ENCODE peak calls at places on chromosomes 3 and 15, in six cellular contexts. One of them, this sample, is unnamed.

GRCh38 chr3:170762081-170762480 is 107.9 kb downstream of the RPL22L1 start:
- DNase-seq in AG20443: no peak
- DNase-seq in AG09309: no peak
- DNase-seq in GM23248: peak; percentile 10
- DNase-seq in stimulated activated CD4-positive, alpha-beta T cell treated with anti-CD3 and anti-CD28 coated beads, Interleukin-2, amount 100 ng/mL, for 48 hours: no peak
- DNase-seq in HT-29: no peak
- DNase-seq in this sample: no peak

GRCh38 chr3:52527039-52527731 is 6.5 kb downstream of the NT5DC2 start:
- DNase-seq in AG09309: no peak
- DNase-seq in stimulated activated CD4-positive, alpha-beta T cell treated with anti-CD3 and anti-CD28 coated beads, Interleukin-2, amount 100 ng/mL, for 48 hours: no peak
- DNase-seq in AG20443: no peak
- DNase-seq in HT-29: no peak
- DNase-seq in GM23248: no peak
- DNase-seq in this sample: no peak

GRCh38 chr3:141878326-141878725 is 1.9 kb downstream of the ATP1B3 start:
- DNase-seq in AG20443: no peak
- DNase-seq in stimulated activated CD4-positive, alpha-beta T cell treated with anti-CD3 and anti-CD28 coated beads, Interleukin-2, amount 100 ng/mL, for 48 hours: no peak
- DNase-seq in GM23248: no peak
- DNase-seq in AG09309: no peak
- DNase-seq in HT-29: no peak
- DNase-seq in this sample: no peak

GRCh38 chr15:63587527-63587926 is 9.7 kb upstream of the FBXL22 start:
- DNase-seq in GM23248: peak; percentile 34
- DNase-seq in HT-29: no peak
- DNase-seq in stimulated activated CD4-positive, alpha-beta T cell treated with anti-CD3 and anti-CD28 coated beads, Interleukin-2, amount 100 ng/mL, for 48 hours: no peak
- DNase-seq in AG20443: no peak
- DNase-seq in AG09309: no peak
- DNase-seq in this sample: no peak

GRCh38 chr15:90564109-90564508 is 34.4 kb downstream of the CRTC3 start:
- DNase-seq in HT-29: no peak
- DNase-seq in GM23248: no peak
- DNase-seq in AG20443: no peak
- DNase-seq in AG09309: no peak
- DNase-seq in stimulated activated CD4-positive, alpha-beta T cell treated with anti-CD3 and anti-CD28 coated beads, Interleukin-2, amount 100 ng/mL, for 48 hours: no peak
- DNase-seq in this sample: no peak

GRCh38 chr3:183698760-183699159 is 1.2 kb downstream of the YEATS2 start:
- DNase-seq in stimulated activated CD4-positive, alpha-beta T cell treated with anti-CD3 and anti-CD28 coated beads, Interleukin-2, amount 100 ng/mL, for 48 hours: no peak
- DNase-seq in HT-29: peak; percentile 33
- DNase-seq in GM23248: peak; percentile 59
- DNase-seq in AG09309: no peak
- DNase-seq in AG20443: peak; percentile 33
- DNase-seq in this sample: peak; percentile 29

GRCh38 chr3:47588053-47588452 is 9.4 kb upstream of the CSPG5 start:
- DNase-seq in GM23248: no peak
- DNase-seq in stimulated activated CD4-positive, alpha-beta T cell treated with anti-CD3 and anti-CD28 coated beads, Interleukin-2, amount 100 ng/mL, for 48 hours: no peak
- DNase-seq in AG20443: no peak
- DNase-seq in AG09309: no peak
- DNase-seq in HT-29: no peak
- DNase-seq in this sample: no peak

GRCh38 chr3:38118421-38119247 is 18.3 kb downstream of the ACAA1 start:
- DNase-seq in stimulated activated CD4-positive, alpha-beta T cell treated with anti-CD3 and anti-CD28 coated beads, Interleukin-2, amount 100 ng/mL, for 48 hours: no peak
- DNase-seq in AG20443: no peak
- DNase-seq in AG09309: no peak
- DNase-seq in HT-29: no peak
- DNase-seq in GM23248: no peak
- DNase-seq in this sample: no peak

GRCh38 chr3:38349684-38350359 is 3.2 kb downstream of the XYLB start:
- DNase-seq in AG20443: no peak
- DNase-seq in stimulated activated CD4-positive, alpha-beta T cell treated with anti-CD3 and anti-CD28 coated beads, Interleukin-2, amount 100 ng/mL, for 48 hours: no peak
- DNase-seq in HT-29: no peak
- DNase-seq in GM23248: peak; percentile 76
- DNase-seq in AG09309: no peak
- DNase-seq in this sample: no peak

GRCh38 chr3:70813306-70813705 is 500.9 kb upstream of the MDFIC2 start:
- DNase-seq in GM23248: peak; percentile 51
- DNase-seq in stimulated activated CD4-positive, alpha-beta T cell treated with anti-CD3 and anti-CD28 coated beads, Interleukin-2, amount 100 ng/mL, for 48 hours: no peak
- DNase-seq in AG09309: no peak
- DNase-seq in HT-29: no peak
- DNase-seq in AG20443: peak; percentile 43
- DNase-seq in this sample: no peak

GRCh38 chr15:21261396-21261964 is 178.8 kb downstream of the POTEB3 start:
- DNase-seq in AG09309: no peak
- DNase-seq in GM23248: no peak
- DNase-seq in HT-29: no peak
- DNase-seq in stimulated activated CD4-positive, alpha-beta T cell treated with anti-CD3 and anti-CD28 coated beads, Interleukin-2, amount 100 ng/mL, for 48 hours: no peak
- DNase-seq in AG20443: peak; percentile 13
- DNase-seq in this sample: no peak

GRCh38 chr15:25525741-25526140 is 86.9 kb upstream of the UBE3A start:
- DNase-seq in AG09309: no peak
- DNase-seq in AG20443: no peak
- DNase-seq in GM23248: peak; percentile 55
- DNase-seq in stimulated activated CD4-positive, alpha-beta T cell treated with anti-CD3 and anti-CD28 coated beads, Interleukin-2, amount 100 ng/mL, for 48 hours: no peak
- DNase-seq in HT-29: no peak
- DNase-seq in this sample: no peak

GRCh38 chr3:171704002-171704401 is 106.3 kb downstream of the PLD1 start:
- DNase-seq in AG09309: peak; percentile 7
- DNase-seq in stimulated activated CD4-positive, alpha-beta T cell treated with anti-CD3 and anti-CD28 coated beads, Interleukin-2, amount 100 ng/mL, for 48 hours: peak; percentile 2
- DNase-seq in GM23248: peak; percentile 61
- DNase-seq in AG20443: peak; percentile 55
- DNase-seq in HT-29: peak; percentile 71
- DNase-seq in this sample: peak; percentile 69

GRCh38 chr15:65410972-65411371 is 11.8 kb downstream of the IGDCC4 start:
- DNase-seq in AG09309: no peak
- DNase-seq in AG20443: no peak
- DNase-seq in GM23248: no peak
- DNase-seq in stimulated activated CD4-positive, alpha-beta T cell treated with anti-CD3 and anti-CD28 coated beads, Interleukin-2, amount 100 ng/mL, for 48 hours: no peak
- DNase-seq in HT-29: no peak
- DNase-seq in this sample: no peak

GRCh38 chr3:4493008-4493930 is at the start of gene ITPR1:
- DNase-seq in GM23248: peak; percentile 98
- DNase-seq in stimulated activated CD4-positive, alpha-beta T cell treated with anti-CD3 and anti-CD28 coated beads, Interleukin-2, amount 100 ng/mL, for 48 hours: peak; percentile 96
- DNase-seq in AG20443: peak; percentile 98
- DNase-seq in AG09309: peak; percentile 94
- DNase-seq in HT-29: peak; percentile 90
- DNase-seq in this sample: peak; percentile 99

GRCh38 chr3:26437678-26438077 is 184.9 kb upstream of the LRRC3B start:
- DNase-seq in AG20443: no peak
- DNase-seq in HT-29: no peak
- DNase-seq in GM23248: peak; percentile 2
- DNase-seq in AG09309: no peak
- DNase-seq in stimulated activated CD4-positive, alpha-beta T cell treated with anti-CD3 and anti-CD28 coated beads, Interleukin-2, amount 100 ng/mL, for 48 hours: no peak
- DNase-seq in this sample: no peak

GRCh38 chr3:140472621-140473020 is 205.2 kb upstream of the TRIM42 start:
- DNase-seq in AG20443: no peak
- DNase-seq in AG09309: no peak
- DNase-seq in HT-29: no peak
- DNase-seq in GM23248: no peak
- DNase-seq in stimulated activated CD4-positive, alpha-beta T cell treated with anti-CD3 and anti-CD28 coated beads, Interleukin-2, amount 100 ng/mL, for 48 hours: no peak
- DNase-seq in this sample: no peak

GRCh38 chr3:150699068-150699635 is 4.6 kb downstream of the ERICH6 start:
- DNase-seq in GM23248: peak; percentile 77
- DNase-seq in HT-29: peak; percentile 48
- DNase-seq in stimulated activated CD4-positive, alpha-beta T cell treated with anti-CD3 and anti-CD28 coated beads, Interleukin-2, amount 100 ng/mL, for 48 hours: no peak
- DNase-seq in AG09309: no peak
- DNase-seq in AG20443: peak; percentile 68
- DNase-seq in this sample: no peak

GRCh38 chr3:27507515-27508266 is 23.5 kb upstream of the SLC4A7 start:
- DNase-seq in GM23248: no peak
- DNase-seq in AG09309: no peak
- DNase-seq in stimulated activated CD4-positive, alpha-beta T cell treated with anti-CD3 and anti-CD28 coated beads, Interleukin-2, amount 100 ng/mL, for 48 hours: no peak
- DNase-seq in HT-29: peak; percentile 65
- DNase-seq in AG20443: no peak
- DNase-seq in this sample: no peak

GRCh38 chr15:66369773-66370651 is 13.5 kb upstream of the TIPIN start:
- DNase-seq in GM23248: peak; percentile 2
- DNase-seq in HT-29: peak; percentile 48
- DNase-seq in AG09309: no peak
- DNase-seq in AG20443: peak; percentile 36
- DNase-seq in stimulated activated CD4-positive, alpha-beta T cell treated with anti-CD3 and anti-CD28 coated beads, Interleukin-2, amount 100 ng/mL, for 48 hours: no peak
- DNase-seq in this sample: no peak

GRCh38 chr3:131688370-131688769 is 185.6 kb upstream of the MRPL3 start:
- DNase-seq in GM23248: peak; percentile 85
- DNase-seq in AG09309: peak; percentile 32
- DNase-seq in HT-29: no peak
- DNase-seq in AG20443: peak; percentile 60
- DNase-seq in stimulated activated CD4-positive, alpha-beta T cell treated with anti-CD3 and anti-CD28 coated beads, Interleukin-2, amount 100 ng/mL, for 48 hours: no peak
- DNase-seq in this sample: no peak

GRCh38 chr3:123298903-123299302 is 97.2 kb downstream of the SEC22A start:
- DNase-seq in stimulated activated CD4-positive, alpha-beta T cell treated with anti-CD3 and anti-CD28 coated beads, Interleukin-2, amount 100 ng/mL, for 48 hours: no peak
- DNase-seq in AG09309: no peak
- DNase-seq in HT-29: no peak
- DNase-seq in AG20443: no peak
- DNase-seq in GM23248: peak; percentile 29
- DNase-seq in this sample: no peak

GRCh38 chr3:157785071-157785826 is 282.0 kb upstream of the VEPH1 start:
- DNase-seq in stimulated activated CD4-positive, alpha-beta T cell treated with anti-CD3 and anti-CD28 coated beads, Interleukin-2, amount 100 ng/mL, for 48 hours: no peak
- DNase-seq in AG09309: peak; percentile 82
- DNase-seq in GM23248: peak; percentile 95
- DNase-seq in HT-29: peak; percentile 13
- DNase-seq in AG20443: peak; percentile 81
- DNase-seq in this sample: no peak

GRCh38 chr3:32003380-32003779 is 21.8 kb downstream of the ZNF860 start:
- DNase-seq in AG09309: no peak
- DNase-seq in GM23248: no peak
- DNase-seq in stimulated activated CD4-positive, alpha-beta T cell treated with anti-CD3 and anti-CD28 coated beads, Interleukin-2, amount 100 ng/mL, for 48 hours: no peak
- DNase-seq in HT-29: no peak
- DNase-seq in AG20443: no peak
- DNase-seq in this sample: no peak

GRCh38 chr3:85589145-85589544 is 630.4 kb downstream of the CADM2 start:
- DNase-seq in HT-29: no peak
- DNase-seq in AG09309: no peak
- DNase-seq in GM23248: peak; percentile 22
- DNase-seq in stimulated activated CD4-positive, alpha-beta T cell treated with anti-CD3 and anti-CD28 coated beads, Interleukin-2, amount 100 ng/mL, for 48 hours: no peak
- DNase-seq in AG20443: peak; percentile 2
- DNase-seq in this sample: no peak

This sample was measured in head of caudate nucleus.